ENCODE peak calls at places on chromosomes 6 and 20, in ten cellular contexts. N, R, X, O, M, V, J, Z, K and W are unnamed samples.

GRCh38 chr6:157595768-157596167 is 214.8 kb downstream of the ZDHHC14 start:
- DNase-seq in N (no peak), R (no peak), X (no peak), O (no peak), M (no peak), V (no peak), J (no peak), Z (no peak), K (no peak), W (no peak)

GRCh38 chr6:14896475-14896874 is 349.4 kb upstream of the JARID2 start:
- DNase-seq in N (no peak), R (no peak), X (no peak), O (no peak), M (no peak), V (no peak), J (no peak), Z (no peak), K (no peak), W (no peak)

GRCh38 chr6:84447651-84448050 is 220.2 kb upstream of the CEP162 start:
- DNase-seq in N (no peak), R (no peak), X (no peak), O (no peak), M (no peak), V (no peak), J (no peak), Z (no peak), K (peak; percentile 36), W (no peak)

GRCh38 chr6:43086022-43086658 is 10.0 kb downstream of the PTK7 start:
- DNase-seq in N (no peak), R (no peak), X (no peak), O (no peak), M (no peak), V (no peak), J (no peak), Z (no peak), K (no peak), W (peak; percentile 12)

GRCh38 chr20:35947489-35947888 is 6.8 kb downstream of the SCAND1 start:
- DNase-seq in N (peak; percentile 13), R (peak; percentile 70), X (no peak), O (peak; percentile 18), M (no peak), V (no peak), J (no peak), Z (no peak), K (peak; percentile 68), W (peak; percentile 78)

GRCh38 chr20:1478566-1478965 is 11.9 kb upstream of the NSFL1C start:
- DNase-seq in N (no peak), R (no peak), X (no peak), O (no peak), M (no peak), V (no peak), J (peak; percentile 19), Z (peak; percentile 46), K (no peak), W (no peak)

GRCh38 chr6:73779943-73780342 is 83.9 kb downstream of the CD109 start:
- DNase-seq in N (no peak), R (no peak), X (no peak), O (no peak), M (no peak), V (no peak), J (no peak), Z (no peak), K (no peak), W (no peak)

GRCh38 chr6:51019785-51020184 is 201.1 kb downstream of the TFAP2B start:
- DNase-seq in N (no peak), R (no peak), X (no peak), O (no peak), M (no peak), V (no peak), J (no peak), Z (no peak), K (no peak), W (no peak)

GRCh38 chr6:83069633-83070032 is 2.2 kb downstream of the DOP1A start:
- DNase-seq in N (no peak), R (no peak), X (no peak), O (no peak), M (no peak), V (no peak), J (no peak), Z (no peak), K (no peak), W (no peak)

GRCh38 chr6:112289039-112289566 is 34.7 kb upstream of the LAMA4 start:
- DNase-seq in N (peak; percentile 74), R (no peak), X (peak; percentile 87), O (no peak), M (peak; percentile 71), V (peak; percentile 43), J (no peak), Z (no peak), K (peak; percentile 33), W (no peak)

GRCh38 chr20:52105573-52106422 is 85.8 kb downstream of the ZFP64 start:
- DNase-seq in N (peak; percentile 36), R (no peak), X (no peak), O (no peak), M (no peak), V (peak; percentile 33), J (no peak), Z (no peak), K (peak; percentile 88), W (peak; percentile 96)

DNA sequence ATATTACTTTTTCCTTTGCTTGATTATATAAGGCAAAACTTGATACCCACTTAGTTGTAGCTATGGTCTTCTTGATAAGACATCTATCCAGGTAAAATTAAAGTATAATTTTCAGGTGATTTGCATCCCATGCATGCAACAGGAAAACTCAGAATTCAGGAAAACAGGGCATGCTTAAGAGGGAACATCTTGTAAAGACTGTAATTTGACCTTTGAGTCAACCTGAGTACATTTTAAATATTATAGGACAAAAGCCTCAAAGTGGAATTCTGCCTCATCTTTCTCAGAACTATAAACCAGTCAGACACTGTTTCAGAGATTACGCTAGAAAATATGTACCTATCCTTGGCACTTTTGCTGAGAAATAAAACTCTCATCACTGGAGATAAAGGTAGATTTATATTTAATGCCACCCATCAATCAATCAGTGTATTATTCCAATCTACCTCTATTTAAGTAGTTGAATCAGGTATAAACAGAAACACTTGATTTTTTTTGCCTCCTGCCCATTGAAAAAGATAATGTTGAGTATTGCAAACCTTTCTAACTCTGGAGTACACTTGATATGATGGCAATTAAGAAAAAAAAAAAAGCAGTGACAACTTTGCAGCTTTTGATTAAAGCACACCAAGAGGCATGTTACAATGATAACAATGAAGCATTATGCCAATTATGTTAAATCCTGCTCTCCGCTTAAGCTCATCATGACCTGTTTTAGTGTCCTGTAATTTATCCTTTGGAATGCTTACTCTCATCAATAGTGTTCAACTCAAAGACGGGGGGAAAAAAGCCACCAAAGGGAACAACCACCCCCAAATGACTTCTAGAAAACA is 2.8 kb downstream of the CITED2 start:
- DNase-seq in N (no peak), R (no peak), X (no peak), O (no peak), M (no peak), V (no peak), J (no peak), Z (no peak), K (peak; percentile 58), W (no peak)
- H3K4me3 ChIP-seq in N (peak overlapping the region; percentile 75), R (peak overlapping the region; percentile 6), X (peak overlapping the region; percentile 80), O (peak overlapping the region; percentile 95), M (peak overlapping the region; percentile 96), V (no peak overlapping the region), J (peak overlapping the region; percentile 70), Z (peak overlapping the region; percentile 97), K (peak overlapping the region; percentile 96), W (peak overlapping the region; percentile 18)

DNA sequence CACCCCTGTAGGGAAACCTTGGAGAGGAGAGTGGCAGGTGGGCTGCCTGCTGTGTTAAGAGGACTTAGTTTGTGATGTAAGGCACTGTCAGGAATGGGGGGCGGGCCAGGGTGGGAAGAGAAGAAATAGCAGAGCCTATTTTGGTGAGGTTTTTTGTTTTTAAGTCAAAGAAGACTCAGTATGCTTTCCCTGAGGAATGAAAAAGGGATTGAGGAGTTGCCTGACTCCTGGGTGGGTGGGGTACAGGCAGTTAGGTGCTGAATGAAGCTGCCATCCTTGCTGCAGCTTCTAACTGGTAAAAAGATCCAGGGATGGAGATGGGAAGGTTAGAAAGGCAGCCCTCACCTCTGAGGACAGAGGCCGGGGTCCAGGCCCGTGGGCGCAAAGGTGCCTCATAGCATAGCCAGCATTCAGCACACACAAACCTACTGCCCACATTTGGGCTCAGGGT is 37.9 kb downstream of the PLCG1 start:
- DNase-seq in N (no peak), R (no peak), X (no peak), O (no peak), M (no peak), V (no peak), J (no peak), Z (no peak), K (no peak), W (peak; percentile 1)
- H3K36me3 ChIP-seq in N (no peaks in the 10 kb centered on the region), R (peaks cover 19% of the 10 kb centered on the region), X (no peaks in the 10 kb centered on the region), O (peaks cover 23% of the 10 kb centered on the region), M (no peaks in the 10 kb centered on the region), V (peaks cover 4% of the 10 kb centered on the region), J (peaks cover 18% of the 10 kb centered on the region), Z (no peaks in the 10 kb centered on the region), K (no peaks in the 10 kb centered on the region), W (peaks cover 50% of the 10 kb centered on the region)

GRCh38 chr20:37693629-37694626 is at the start of gene CTNNBL1:
- DNase-seq in N (peak; percentile 98), R (peak; percentile 100), X (peak; percentile 99), O (peak; percentile 98), M (peak; percentile 98), V (peak; percentile 100), J (peak; percentile 89), Z (peak; percentile 93), K (peak; percentile 99), W (peak; percentile 94)

GRCh38 chr20:37695684-37696342 is 2.0 kb downstream of the CTNNBL1 start:
- DNase-seq in N (no peak), R (no peak), X (no peak), O (peak; percentile 62), M (no peak), V (no peak), J (no peak), Z (no peak), K (no peak), W (no peak)

GRCh38 chr20:37690626-37691369 is 3.0 kb upstream of the CTNNBL1 start:
- DNase-seq in N (no peak), R (no peak), X (no peak), O (no peak), M (no peak), V (no peak), J (no peak), Z (no peak), K (no peak), W (no peak)

GRCh38 chr20:37692447-37693166 is 1.2 kb upstream of the CTNNBL1 start:
- DNase-seq in N (no peak), R (no peak), X (no peak), O (no peak), M (no peak), V (no peak), J (no peak), Z (no peak), K (no peak), W (no peak)

GRCh38 chr20:37693203-37693602 is 627 bp upstream of the CTNNBL1 start:
- DNase-seq in N (no peak), R (no peak), X (no peak), O (no peak), M (no peak), V (no peak), J (no peak), Z (no peak), K (no peak), W (no peak)
- H3K4me3 ChIP-seq in N (peak overlapping the region; percentile 15), R (peak overlapping the region; percentile 53), X (peak overlapping the region; percentile 93), O (peak overlapping the region; percentile 97), M (peak overlapping the region; percentile 93), V (no peak overlapping the region), J (peak overlapping the region; percentile 67), Z (peak overlapping the region; percentile 92), K (peak overlapping the region; percentile 80), W (peak overlapping the region; percentile 48)

DNA sequence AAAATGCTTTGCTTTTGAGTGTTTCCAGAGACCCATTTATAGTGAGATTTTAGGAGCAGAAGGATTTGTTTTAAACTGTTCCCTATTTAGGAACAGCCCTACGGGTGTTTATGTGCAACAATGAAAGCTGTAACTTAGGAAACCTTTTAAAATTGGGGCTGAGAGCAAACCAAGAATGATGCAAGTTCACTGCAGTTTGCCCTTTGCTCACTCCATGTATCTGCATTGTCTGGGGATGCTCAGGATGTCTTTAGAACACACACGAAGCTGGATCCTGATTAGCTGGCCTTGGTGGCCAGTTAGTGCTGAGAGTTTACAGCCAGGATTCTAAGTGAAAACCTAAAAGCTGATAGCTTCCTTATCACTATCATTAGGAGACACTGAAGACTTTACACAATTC is 40.8 kb downstream of the GHRH start:
- DNase-seq in N (peak; percentile 37), R (no peak), X (no peak), O (peak; percentile 37), M (no peak), V (no peak), J (peak; percentile 42), Z (no peak), K (no peak), W (no peak)
- H3K36me3 ChIP-seq in N (no peaks in the 10 kb centered on the region), R (peaks cover 11% of the 10 kb centered on the region), X (no peaks in the 10 kb centered on the region), O (peaks cover 15% of the 10 kb centered on the region), M (no peaks in the 10 kb centered on the region), V (peaks cover 9% of the 10 kb centered on the region), J (peaks cover 12% of the 10 kb centered on the region), Z (peaks cover 38% of the 10 kb centered on the region), K (peaks cover 29% of the 10 kb centered on the region), W (peaks cover 26% of the 10 kb centered on the region)